ENCODE peak calls at places on chromosomes 1 and 21, in seven cellular contexts. A is HT1080, B is lung microvascular endothelial cell, D is AG08395, R is HEK293T, G is GM06990, F is cardiac fibroblast. Z is an unnamed sample.
A peak's percentile ranks its signal among the peaks of the same experiment; 100 is the strongest.

GRCh38 chr1:17432412-17432811 is 7.1 kb downstream of the RCC2 start:
- DNase-seq in A (no peak), B (no peak), D (no peak), R (no peak), G (no peak), F (no peak), Z (no peak)

GRCh38 chr21:42590431-42591131 is 62.8 kb upstream of the PDE9A start:
- DNase-seq in A (no peak), B (no peak), D (no peak), R (no peak), G (no peak), F (no peak), Z (no peak)

GRCh38 chr1:109821831-109822745 is 58.4 kb upstream of the EPS8L3 start:
- DNase-seq in A (peak; percentile 79), B (peak; percentile 48), D (peak; percentile 80), R (peak; percentile 8), G (no peak), F (peak; percentile 78), Z (peak; percentile 81)

GRCh38 chr1:154842635-154843034 is 27.4 kb downstream of the KCNN3 start:
- DNase-seq in A (no peak), B (no peak), D (no peak), R (no peak), G (no peak), F (no peak), Z (no peak)

GRCh38 chr1:41358152-41358937 is 2.9 kb upstream of the FOXO6 start:
- DNase-seq in A (no peak), B (no peak), D (no peak), R (no peak), G (no peak), F (no peak), Z (no peak)

GRCh38 chr1:173347276-173347675 is 129.9 kb upstream of the PRDX6 start:
- DNase-seq in A (no peak), B (no peak), D (no peak), R (no peak), G (no peak), F (no peak), Z (no peak)

GRCh38 chr1:159282118-159282517 is 20.0 kb upstream of the FCER1A start:
- DNase-seq in A (no peak), B (no peak), D (no peak), R (no peak), G (no peak), F (peak; percentile 11), Z (peak; percentile 79)

GRCh38 chr1:74455390-74455789 is 57.0 kb downstream of the LRRC53 start:
- DNase-seq in A (no peak), B (no peak), D (no peak), R (no peak), G (no peak), F (no peak), Z (no peak)

GRCh38 chr1:114154963-114155322 is 1.3 kb upstream of the SYT6 start:
- DNase-seq in A (peak; percentile 8), B (peak; percentile 49), D (peak; percentile 30), R (no peak), G (no peak), F (peak; percentile 9), Z (peak; percentile 14)

GRCh38 chr1:199665371-199665770 is 362.1 kb upstream of the NR5A2 start:
- DNase-seq in A (no peak), B (no peak), D (no peak), R (no peak), G (no peak), F (no peak), Z (no peak)

GRCh38 chr1:8202182-8202905 is 115.6 kb upstream of the SLC45A1 start:
- DNase-seq in A (no peak), B (peak; percentile 78), D (peak; percentile 67), R (no peak), G (no peak), F (peak; percentile 95), Z (peak; percentile 54)

GRCh38 chr1:19354531-19354981 is 42.4 kb downstream of the SLC66A1 start:
- DNase-seq in A (no peak), B (no peak), D (no peak), R (no peak), G (no peak), F (no peak), Z (no peak)

GRCh38 chr1:8439015-8439702 is 121.2 kb downstream of the SLC45A1 start:
- DNase-seq in A (peak; percentile 66), B (peak; percentile 85), D (peak; percentile 94), R (peak; percentile 80), G (no peak), F (peak; percentile 84), Z (no peak)

GRCh38 chr1:66761273-66761672 is 9.0 kb downstream of the DYNLT5 start:
- DNase-seq in A (peak; percentile 42), B (no peak), D (peak; percentile 4), R (no peak), G (no peak), F (peak; percentile 71), Z (no peak)

GRCh38 chr1:162612606-162613400 is 19.5 kb upstream of the DDR2 start:
- DNase-seq in A (no peak), B (no peak), D (peak; percentile 72), R (no peak), G (no peak), F (peak; percentile 65), Z (no peak)

GRCh38 chr1:36150296-36151132 is 1.2 kb upstream of the TRAPPC3 start:
- DNase-seq in A (peak; percentile 98), B (peak; percentile 97), D (peak; percentile 91), R (peak; percentile 71), G (peak; percentile 80), F (peak; percentile 97), Z (peak; percentile 94)

GRCh38 chr1:21706151-21706835 is 37.1 kb upstream of the RAP1GAP start:
- DNase-seq in A (no peak), B (no peak), D (peak; percentile 25), R (no peak), G (no peak), F (peak; percentile 55), Z (peak; percentile 1)

GRCh38 chr1:63663873-63664272 is 70.7 kb downstream of the PGM1 start:
- DNase-seq in A (peak; percentile 27), B (no peak), D (no peak), R (no peak), G (no peak), F (peak; percentile 46), Z (peak; percentile 26)

GRCh38 chr1:108209456-108210108 is 9.4 kb upstream of the SLC25A24 start:
- DNase-seq in A (no peak), B (no peak), D (no peak), R (no peak), G (no peak), F (no peak), Z (no peak)

GRCh38 chr1:111736548-111737215 is 2.5 kb downstream of the INKA2 start:
- DNase-seq in A (no peak), B (peak; percentile 67), D (no peak), R (no peak), G (no peak), F (peak; percentile 58), Z (no peak)

GRCh38 chr1:54011316-54012007 is 6.5 kb downstream of the LDLRAD1 start:
- DNase-seq in A (no peak), B (no peak), D (no peak), R (no peak), G (no peak), F (no peak), Z (no peak)

GRCh38 chr1:45018599-45019230 is 6.7 kb downstream of the UROD start:
- DNase-seq in A (peak; percentile 57), B (peak; percentile 73), D (peak; percentile 62), R (peak; percentile 62), G (peak; percentile 40), F (peak; percentile 77), Z (peak; percentile 42)

GRCh38 chr1:156641761-156642264 is at the start of gene BCAN:
- DNase-seq in A (no peak), B (no peak), D (peak; percentile 32), R (peak; percentile 80), G (no peak), F (no peak), Z (no peak)

GRCh38 chr1:97412155-97412554 is 508.7 kb downstream of the DPYD start:
- DNase-seq in A (no peak), B (no peak), D (peak; percentile 17), R (no peak), G (no peak), F (peak; percentile 78), Z (no peak)

GRCh38 chr1:243926299-243926698 is 76.3 kb upstream of the AKT3 start:
- DNase-seq in A (no peak), B (peak; percentile 36), D (no peak), R (no peak), G (no peak), F (no peak), Z (no peak)

GRCh38 chr21:36753556-36753955 is 54.6 kb downstream of the SIM2 start:
- DNase-seq in A (peak; percentile 41), B (peak; percentile 61), D (no peak), R (no peak), G (no peak), F (peak; percentile 81), Z (peak; percentile 73)

GRCh38 chr1:23167353-23168078 is 1.1 kb downstream of the LUZP1 start:
- DNase-seq in A (no peak), B (peak; percentile 27), D (peak; percentile 66), R (peak; percentile 50), G (peak; percentile 43), F (peak; percentile 50), Z (no peak)